ENCODE peak calls at places on chromosomes 13 and 19, in ten cellular contexts. B, F, E, Y, Z, O, R, T, C and G are unnamed samples.

GRCh38 chr19:55346725-55347441 is 7.2 kb downstream of the KMT5C start:
- DNase-seq in B (no peak), F (no peak), E (no peak), Y (no peak), Z (no peak), O (no peak), R (no peak), T (no peak), C (no peak), G (no peak)

GRCh38 chr13:46211116-46211515 is 612 bp upstream of the LRRC63 start:
- DNase-seq in B (no peak), F (no peak), E (peak), Y (no peak), Z (no peak), O (no peak), R (peak), T (no peak), C (no peak), G (no peak)

GRCh38 chr19:53945441-53945840 is 17.3 kb upstream of the CACNG8 start:
- DNase-seq in B (peak), F (no peak), E (no peak), Y (no peak), Z (no peak), O (no peak), R (no peak), T (no peak), C (no peak), G (no peak)

GRCh38 chr19:39372047-39372802 is 18.7 kb downstream of the PAF1 start:
- DNase-seq in B (no peak), F (no peak), E (no peak), Y (peak), Z (no peak), O (no peak), R (no peak), T (no peak), C (peak), G (peak)

GRCh38 chr13:66995366-66995663 is 234.8 kb downstream of the PCDH9 start:
- DNase-seq in B (no peak), F (no peak), E (no peak), Y (no peak), Z (no peak), O (no peak), R (no peak), T (no peak), C (no peak), G (no peak)

GRCh38 chr13:108313382-108313781 is 43.9 kb downstream of the TNFSF13B start:
- DNase-seq in B (no peak), F (no peak), E (peak), Y (no peak), Z (no peak), O (no peak), R (no peak), T (no peak), C (no peak), G (no peak)

GRCh38 chr19:47630594-47630993 is 21.7 kb downstream of the BICRA start:
- DNase-seq in B (no peak), F (no peak), E (no peak), Y (no peak), Z (no peak), O (no peak), R (no peak), T (no peak), C (no peak), G (no peak)

GRCh38 chr13:28137556-28137955 is 789 bp upstream of the PAN3 start:
- DNase-seq in B (no peak), F (no peak), E (no peak), Y (no peak), Z (no peak), O (no peak), R (no peak), T (no peak), C (no peak), G (no peak)

GRCh38 chr13:112693831-112694497 is 4.1 kb downstream of the ATP11A start:
- DNase-seq in B (no peak), F (no peak), E (no peak), Y (no peak), Z (no peak), O (no peak), R (no peak), T (no peak), C (no peak), G (no peak)

GRCh38 chr19:47790398-47790814 is 11.9 kb downstream of the SELENOW start:
- DNase-seq in B (peak), F (peak), E (peak), Y (peak), Z (peak), O (peak), R (peak), T (peak), C (peak), G (peak)

GRCh38 chr19:49069026-49069425 is 3.5 kb downstream of the KCNA7 start:
- DNase-seq in B (no peak), F (no peak), E (no peak), Y (no peak), Z (no peak), O (no peak), R (no peak), T (no peak), C (no peak), G (no peak)

GRCh38 chr19:49327878-49328544 is 3.0 kb upstream of the SLC6A16 start:
- DNase-seq in B (no peak), F (no peak), E (peak), Y (no peak), Z (peak), O (no peak), R (peak), T (no peak), C (no peak), G (peak)

GRCh38 chr19:4186087-4186993 is 3.9 kb downstream of the ANKRD24 start:
- DNase-seq in B (no peak), F (peak), E (peak), Y (peak), Z (peak), O (peak), R (peak), T (peak), C (peak), G (peak)

GRCh38 chr13:42832341-42833153 is 51.2 kb downstream of the FAM216B start:
- DNase-seq in B (no peak), F (no peak), E (peak), Y (no peak), Z (no peak), O (no peak), R (no peak), T (no peak), C (no peak), G (no peak)

GRCh38 chr19:29302002-29302928 is 89.3 kb upstream of the UQCRFS1 start:
- DNase-seq in B (no peak), F (no peak), E (no peak), Y (no peak), Z (no peak), O (no peak), R (no peak), T (no peak), C (no peak), G (peak)

GRCh38 chr13:57629821-57630235 is 1.7 kb upstream of the PCDH17 start:
- DNase-seq in B (peak), F (peak), E (peak), Y (peak), Z (peak), O (peak), R (peak), T (no peak), C (peak), G (peak)

GRCh38 chr13:74107598-74107997 is 26.6 kb downstream of the KLF12 start:
- DNase-seq in B (no peak), F (no peak), E (no peak), Y (no peak), Z (no peak), O (no peak), R (no peak), T (no peak), C (no peak), G (no peak)

GRCh38 chr19:12090807-12091206 is 26.3 kb downstream of the ZNF844 start:
- DNase-seq in B (peak), F (peak), E (peak), Y (peak), Z (peak), O (peak), R (peak), T (peak), C (peak), G (peak)

GRCh38 chr19:49101160-49101559 is 13.0 kb upstream of the LIN7B start:
- DNase-seq in B (no peak), F (no peak), E (no peak), Y (no peak), Z (no peak), O (no peak), R (no peak), T (no peak), C (no peak), G (no peak)

GRCh38 chr13:50387124-50387581 is 371.9 kb downstream of the KCNRG start:
- DNase-seq in B (peak), F (no peak), E (peak), Y (peak), Z (peak), O (no peak), R (peak), T (peak), C (no peak), G (peak)

GRCh38 chr13:79365981-79366380 is 40.1 kb downstream of the RBM26 start:
- DNase-seq in B (no peak), F (no peak), E (no peak), Y (no peak), Z (no peak), O (no peak), R (no peak), T (no peak), C (no peak), G (no peak)

GRCh38 chr19:40805258-40805868 is 6.4 kb downstream of the EGLN2 start:
- DNase-seq in B (peak), F (no peak), E (peak), Y (no peak), Z (peak), O (no peak), R (no peak), T (no peak), C (no peak), G (no peak)

GRCh38 chr19:31326329-31327028 is 22.8 kb downstream of the TSHZ3 start:
- DNase-seq in B (no peak), F (no peak), E (no peak), Y (no peak), Z (no peak), O (no peak), R (no peak), T (no peak), C (no peak), G (no peak)

GRCh38 chr13:108033800-108034707 is 181.3 kb downstream of the LIG4 start:
- DNase-seq in B (no peak), F (no peak), E (peak), Y (no peak), Z (no peak), O (no peak), R (no peak), T (no peak), C (no peak), G (no peak)

GRCh38 chr19:32330149-32330548 is 15.3 kb upstream of the ZNF507 start:
- DNase-seq in B (no peak), F (no peak), E (no peak), Y (no peak), Z (no peak), O (no peak), R (no peak), T (no peak), C (no peak), G (no peak)

GRCh38 chr19:44777715-44778347 is at the start of gene CBLC:
- DNase-seq in B (peak), F (no peak), E (peak), Y (no peak), Z (no peak), O (no peak), R (no peak), T (no peak), C (no peak), G (peak)

GRCh38 chr19:17058236-17058635 is 17.0 kb downstream of the HAUS8 start:
- DNase-seq in B (no peak), F (no peak), E (no peak), Y (no peak), Z (no peak), O (no peak), R (no peak), T (no peak), C (no peak), G (no peak)

GRCh38 chr19:41700381-41701195 is 7.8 kb upstream of the CEACAM5 start:
- DNase-seq in B (no peak), F (no peak), E (no peak), Y (no peak), Z (no peak), O (no peak), R (no peak), T (no peak), C (no peak), G (no peak)